ENCODE peak calls at places on chromosomes 5 and 9, in four cellular contexts. K, G, S and F are unnamed samples.

GRCh38 chr5:122149691-122150090 is 20.3 kb downstream of the ZNF474 start:
- DNase-seq in S (no peak), G (no peak), K (no peak), F (no peak)

GRCh38 chr9:134358026-134358967 is 32.0 kb downstream of the RXRA start:
- DNase-seq in S (no peak), G (no peak), K (no peak), F (no peak)

GRCh38 chr9:133619791-133620190 is 10.6 kb upstream of the FAM163B start:
- DNase-seq in K (no peak), S (no peak), G (no peak), F (no peak)

GRCh38 chr5:42542106-42542505 is 118.9 kb downstream of the GHR start:
- DNase-seq in G (no peak), K (no peak), S (no peak), F (no peak)

GRCh38 chr9:123368023-123368422 is 12.0 kb downstream of the CRB2 start:
- DNase-seq in G (no peak), K (no peak), S (no peak), F (no peak)

GRCh38 chr5:38455797-38456330 is 100.6 kb downstream of the LIFR start:
- DNase-seq in S (no peak), G (no peak), K (no peak), F (no peak)

GRCh38 chr5:147763791-147764525 is 18.6 kb downstream of the JAKMIP2 start:
- DNase-seq in S (no peak), G (no peak), K (peak), F (no peak)

GRCh38 chr5:157471709-157472108 is 11.7 kb downstream of the NIPAL4 start:
- DNase-seq in K (peak), S (peak), G (peak), F (no peak)

GRCh38 chr9:109469646-109470358 is 28.3 kb downstream of the PTPN3 start:
- DNase-seq in S (peak), G (peak), K (peak), F (peak)

GRCh38 chr5:168843277-168843997 is 264.3 kb upstream of the PANK3 start:
- DNase-seq in G (no peak), K (no peak), S (no peak), F (no peak)

GRCh38 chr9:120571443-120572257 is 8.3 kb downstream of the CDK5RAP2 start:
- DNase-seq in G (no peak), K (peak), S (no peak), F (no peak)

GRCh38 chr5:98248949-98249348 is 524.5 kb upstream of the RGMB start:
- DNase-seq in G (no peak), K (no peak), S (no peak), F (no peak)

GRCh38 chr9:35680331-35681105 is 6.8 kb downstream of the CA9 start:
- DNase-seq in S (no peak), K (no peak), G (no peak), F (no peak)

GRCh38 chr9:133492061-133493021 is 13.4 kb upstream of the SLC2A6 start:
- DNase-seq in S (no peak), G (no peak), K (no peak), F (no peak)

GRCh38 chr5:65121880-65122436 is 353.2 kb downstream of the CWC27 start:
- DNase-seq in K (no peak), S (peak), G (no peak), F (no peak)

GRCh38 chr5:39062104-39062503 is 12.1 kb downstream of the RICTOR start:
- DNase-seq in G (no peak), K (no peak), S (no peak), F (no peak)

GRCh38 chr9:90556897-90557296 is 85.7 kb downstream of the DIRAS2 start:
- DNase-seq in G (no peak), S (no peak), K (peak), F (no peak)

GRCh38 chr5:78972654-78973428 is 12.3 kb downstream of the ARSB start:
- DNase-seq in S (no peak), G (no peak), K (no peak), F (no peak)

GRCh38 chr9:26308328-26308727 is 584.3 kb downstream of the CAAP1 start:
- DNase-seq in G (no peak), S (no peak), K (no peak), F (no peak)

GRCh38 chr9:78714591-78714990 is 417.7 kb downstream of the PSAT1 start:
- DNase-seq in G (no peak), K (no peak), S (no peak), F (no peak)

GRCh38 chr5:133407277-133407632 is 205.1 kb downstream of the FSTL4 start:
- DNase-seq in S (no peak), K (no peak), G (no peak), F (no peak)

GRCh38 chr5:180070726-180071417 is 687 bp downstream of the RNF130 start:
- DNase-seq in K (no peak), S (no peak), G (no peak), F (no peak)

GRCh38 chr5:1732238-1732880 is 67.3 kb downstream of the MRPL36 start:
- DNase-seq in S (no peak), G (no peak), K (no peak), F (no peak)

GRCh38 chr5:177171961-177172360 is 38.4 kb downstream of the NSD1 start:
- DNase-seq in G (no peak), K (no peak), S (no peak), F (no peak)

GRCh38 chr5:169416583-169417196 is 115.8 kb upstream of the SLIT3 start:
- DNase-seq in G (no peak), K (no peak), S (peak), F (no peak)

GRCh38 chr5:161685461-161685860 is at the start of gene GABRA6:
- DNase-seq in G (no peak), S (no peak), K (no peak), F (no peak)

GRCh38 chr5:4050203-4050602 is 454.6 kb downstream of the IRX1 start:
- DNase-seq in G (no peak), K (no peak), S (no peak), F (no peak)

GRCh38 chr9:96641514-96641913 is 13.6 kb downstream of the PRXL2C start:
- DNase-seq in G (no peak), S (no peak), K (peak), F (no peak)

GRCh38 chr5:77312411-77312810 is 101.9 kb downstream of the PDE8B start:
- DNase-seq in G (no peak), K (no peak), S (no peak), F (no peak)

GRCh38 chr9:124326378-124326777 is 68.6 kb downstream of the NEK6 start:
- DNase-seq in K (no peak), G (no peak), S (no peak), F (no peak)

GRCh38 chr5:150511641-150512367 is 3.9 kb downstream of the NDST1 start:
- DNase-seq in K (no peak), S (peak), G (no peak), F (no peak)

GRCh38 chr9:135330685-135331590 is 148.6 kb upstream of the PPP1R26 start:
- DNase-seq in K (no peak), G (no peak), S (no peak), F (no peak)

GRCh38 chr5:112160652-112161391 is 258.3 kb downstream of the EPB41L4A start:
- DNase-seq in K (peak), G (peak), S (peak), F (peak)

GRCh38 chr5:165029471-165029870 is 1524.1 kb downstream of the MAT2B start:
- DNase-seq in S (no peak), G (no peak), K (peak), F (no peak)

GRCh38 chr9:35340046-35340445 is 149.9 kb upstream of the RUSC2 start:
- DNase-seq in S (no peak), G (no peak), K (no peak), F (no peak)

GRCh38 chr9:130347931-130348330 is 82.4 kb downstream of the HMCN2 start:
- DNase-seq in S (no peak), K (no peak), G (no peak), F (no peak)
- TF ChIP-seq TCF7L2 in S (no peak), K (no peak), G (no peak), F (no peak)

GRCh38 chr5:139410886-139411835 is 7.3 kb upstream of the SPATA24 start:
- DNase-seq in G (no peak), K (no peak), S (no peak), F (no peak)
- H3K27ac ChIP-seq in G (no peak), K (no peak), S (no peak), F (no peak)

GRCh38 chr9:106074006-106074405 is 379.7 kb downstream of the TMEM38B start:
- DNase-seq in K (no peak), G (no peak), S (no peak), F (no peak)

GRCh38 chr9:106075568-106075967 is 381.2 kb downstream of the TMEM38B start:
- DNase-seq in S (no peak), K (no peak), G (no peak), F (no peak)

GRCh38 chr9:106075991-106076390 is 381.6 kb downstream of the TMEM38B start:
- DNase-seq in G (no peak), K (no peak), S (no peak), F (no peak)

GRCh38 chr9:106072421-106072820 is 378.1 kb downstream of the TMEM38B start:
- DNase-seq in K (no peak), G (no peak), S (no peak), F (no peak)

DNA sequence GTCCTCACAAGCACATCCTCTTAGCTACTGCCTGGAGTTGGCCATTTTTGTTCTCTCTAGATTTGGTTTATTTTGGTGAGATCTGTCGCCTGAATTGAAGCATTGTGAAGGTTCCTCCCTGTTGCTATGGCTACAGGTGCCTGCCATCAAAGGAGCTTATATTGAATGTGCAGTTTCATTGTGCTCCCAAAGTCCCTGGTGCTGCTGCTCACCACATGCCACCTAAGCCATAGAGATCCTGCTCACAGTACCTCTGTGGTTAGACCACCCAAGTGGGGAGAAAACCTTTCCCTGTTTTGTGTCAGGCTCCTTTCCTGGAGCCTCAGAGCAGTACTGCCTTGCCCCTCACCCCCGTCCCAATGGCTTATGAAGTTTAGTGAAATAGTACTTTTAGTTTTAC is 383.4 kb downstream of the TMEM38B start:
- DNase-seq in G (no peak), S (no peak), K (no peak), F (no peak)
- TF ChIP-seq TCF7L2 in G (no peak), S (no peak), K (no peak), F (no peak)

GRCh38 chr5:14280294-14280854 is 137.2 kb downstream of the TRIO start:
- DNase-seq in G (no peak), K (no peak), S (no peak), F (no peak)

GRCh38 chr5:14277407-14278320 is 134.5 kb downstream of the TRIO start:
- DNase-seq in K (no peak), S (no peak), G (no peak), F (no peak)

GRCh38 chr5:14284366-14285148 is 141.4 kb downstream of the TRIO start:
- DNase-seq in S (no peak), K (no peak), G (no peak), F (no peak)

GRCh38 chr5:14286007-14286406 is 142.9 kb downstream of the TRIO start:
- DNase-seq in K (no peak), G (no peak), S (no peak), F (no peak)

DNA sequence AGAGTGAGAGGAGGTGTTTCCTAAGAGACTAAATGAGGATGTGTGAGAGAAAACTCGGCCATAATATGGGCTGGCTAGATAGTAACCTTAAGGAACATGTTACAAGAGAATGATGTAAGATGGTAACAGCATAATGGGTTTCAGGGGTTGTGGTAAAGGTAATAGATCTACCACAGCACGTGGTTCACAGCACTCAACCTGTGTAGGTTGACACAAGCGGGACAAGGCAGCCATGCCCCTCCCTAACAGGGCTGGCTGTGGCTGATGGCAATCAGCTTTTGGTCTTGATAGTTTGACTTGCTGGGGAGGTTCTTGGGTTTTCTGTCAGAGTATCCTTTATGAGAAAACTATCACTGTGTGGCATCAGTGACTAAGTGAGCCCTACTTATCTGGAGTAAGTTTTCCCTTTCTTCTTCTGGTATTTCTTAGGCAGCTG is 138.6 kb downstream of the TRIO start:
- DNase-seq in S (peak), G (no peak), K (no peak), F (no peak)
- H3K27ac ChIP-seq in S (no peak), G (no peak), K (no peak), F (peak)

DNA sequence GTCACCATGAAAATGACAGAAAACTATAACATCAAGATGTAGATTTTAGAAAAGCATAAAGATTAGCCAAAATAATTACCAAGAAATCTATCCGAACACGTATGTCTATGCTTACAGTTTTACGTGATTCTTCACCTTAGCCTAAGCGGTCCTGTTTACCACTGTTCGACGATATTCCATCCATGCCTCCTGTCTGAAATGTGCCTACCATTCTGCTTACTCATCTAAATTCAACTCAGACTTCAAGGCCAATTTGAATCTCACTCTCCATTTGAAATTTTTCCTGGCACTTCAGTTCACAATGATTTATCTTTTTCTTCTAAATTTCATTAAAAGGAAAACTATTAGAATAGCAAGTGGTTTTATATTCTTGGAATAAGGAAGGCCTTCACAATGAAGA is 15.4 kb downstream of the ZDHHC21 start:
- DNase-seq in S (no peak), G (no peak), K (no peak), F (no peak)
- TF ChIP-seq TCF7L2 in S (no peak), G (no peak), K (no peak), F (no peak)

DNA sequence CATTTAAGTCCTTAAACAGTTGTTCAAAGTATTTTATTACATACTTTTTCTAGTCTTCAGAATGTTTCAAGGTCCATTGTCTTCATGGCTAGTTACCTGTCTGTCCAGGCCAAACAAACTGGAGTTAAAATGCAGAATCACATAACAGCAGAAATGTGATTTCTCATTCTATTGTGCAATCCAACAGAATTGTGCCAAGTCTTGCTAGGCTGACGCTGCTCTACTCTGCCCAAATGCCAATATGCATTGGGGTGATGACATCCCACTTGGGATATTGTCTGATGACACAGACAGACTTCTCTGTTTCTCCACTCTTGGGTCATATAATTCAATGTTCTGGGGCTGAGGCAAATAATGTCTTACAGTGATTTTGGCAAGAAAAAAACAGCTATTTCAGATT is 5.2 kb upstream of the SLC22A5 start:
- DNase-seq in G (no peak), S (no peak), K (no peak), F (no peak)
- H3K27ac ChIP-seq in G (no peak), S (no peak), K (no peak), F (no peak)

GRCh38 chr5:14078716-14079115 is 64.4 kb upstream of the TRIO start:
- DNase-seq in K (no peak), S (no peak), G (no peak), F (no peak)
- TF ChIP-seq TCF7L2 in K (no peak), S (no peak), G (no peak), F (no peak)

GRCh38 chr9:129451669-129452068 is 169.2 kb downstream of the C9orf50 start:
- DNase-seq in G (no peak), S (no peak), K (no peak), F (no peak)
- H3K27ac ChIP-seq in G (no peak), S (no peak), K (no peak), F (peak)

DNA sequence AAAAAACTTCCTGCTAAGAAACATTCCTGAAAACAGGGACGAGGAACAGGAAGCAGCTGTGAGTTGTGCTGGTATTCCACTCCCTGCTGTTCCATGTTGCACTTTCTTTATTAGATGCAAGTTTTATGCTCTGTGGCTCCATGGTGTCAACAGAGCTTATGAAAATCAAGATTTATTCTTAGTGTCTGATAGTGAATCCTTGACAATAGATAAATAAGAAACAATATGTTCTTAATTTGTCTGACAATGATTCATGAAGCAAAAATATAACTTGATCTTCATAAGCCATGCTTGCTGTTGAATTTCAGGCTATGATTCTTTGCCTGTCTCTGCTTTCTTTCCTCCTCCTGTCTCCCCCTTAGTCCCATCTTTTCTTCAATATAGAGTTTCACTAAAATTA is 119.6 kb downstream of the DROSHA start:
- DNase-seq in G (no peak), K (no peak), S (no peak), F (no peak)
- TF ChIP-seq TCF7L2 in G (no peak), K (no peak), S (no peak), F (no peak)

DNA sequence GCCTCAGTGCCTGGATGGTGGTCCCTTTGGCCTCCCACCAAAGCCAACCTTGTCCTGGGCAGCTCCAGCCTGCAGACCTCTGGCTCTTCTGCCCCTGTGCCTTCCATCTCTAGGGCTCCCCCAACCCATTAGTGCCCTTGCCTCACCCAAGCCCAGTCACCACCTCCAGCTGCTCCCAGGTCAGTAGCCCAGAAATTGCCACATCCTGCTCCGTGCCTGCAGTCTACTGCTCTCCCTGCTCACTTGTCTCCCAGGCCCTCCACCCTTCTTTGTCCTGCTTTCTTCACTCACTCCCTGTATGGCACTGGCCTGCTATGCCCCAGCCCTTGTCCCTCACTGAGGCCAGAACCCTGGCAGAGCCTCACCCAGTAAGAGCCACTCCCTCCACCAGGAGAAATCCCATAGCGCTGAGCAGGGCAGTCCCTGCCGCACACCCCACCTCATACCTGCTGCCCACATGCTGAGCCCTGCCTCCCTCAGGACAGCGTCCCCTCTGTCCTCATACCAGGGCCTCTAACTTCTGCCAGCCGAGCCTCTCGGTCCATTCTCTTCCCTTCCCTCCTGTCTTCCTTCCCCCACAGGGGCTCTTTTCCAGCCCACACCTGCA is 44.4 kb downstream of the JADE2 start:
- DNase-seq in S (no peak), K (no peak), G (no peak), F (no peak)
- H3K27ac ChIP-seq in S (no peak), K (no peak), G (no peak), F (no peak)